ENCODE peak calls at places on chromosomes 6 and 20, in five cellular contexts. O is HCT116, E is SK-N-SH, D is K562, G is GM12878. H is an unnamed sample.

GRCh38 chr6:49839162-49839561 is 27.2 kb downstream of the CRISP1 start:
- DNase-seq in D (no peak), E (no peak), O (no peak), G (no peak), H (no peak)

GRCh38 chr6:33205172-33206026 is 944 bp downstream of the HSD17B8 start:
- DNase-seq in O (peak; percentile 55), D (peak; percentile 68), E (peak; percentile 42), G (no peak), H (no peak)

GRCh38 chr6:37036146-37036545 is 30.7 kb downstream of the FGD2 start:
- DNase-seq in D (no peak), O (no peak), G (no peak), E (no peak), H (no peak)

GRCh38 chr6:134477991-134478635 is 160.2 kb upstream of the SGK1 start:
- DNase-seq in E (no peak), O (no peak), G (no peak), D (no peak), H (no peak)

GRCh38 chr20:63484236-63484635 is 11.8 kb upstream of the KCNQ2 start:
- DNase-seq in D (no peak), E (no peak), O (no peak), G (no peak), H (no peak)

GRCh38 chr6:135901776-135902524 is 50.4 kb downstream of the PDE7B start:
- DNase-seq in D (no peak), E (no peak), G (no peak), O (no peak), H (no peak)

GRCh38 chr6:18183736-18184135 is 28.5 kb downstream of the KDM1B start:
- DNase-seq in O (no peak), E (no peak), G (no peak), D (no peak), H (no peak)

GRCh38 chr20:41776450-41776849 is 158.3 kb upstream of the CHD6 start:
- DNase-seq in E (no peak), G (no peak), D (no peak), O (no peak), H (no peak)

GRCh38 chr6:22413681-22414305 is 117.0 kb upstream of the PRL start:
- DNase-seq in D (no peak), O (no peak), E (no peak), G (no peak), H (no peak)

GRCh38 chr6:13371421-13372072 is 43.2 kb upstream of the TBC1D7 start:
- DNase-seq in O (no peak), D (no peak), E (peak; percentile 43), G (no peak), H (no peak)

GRCh38 chr20:16434087-16434664 is 139.1 kb downstream of the KIF16B start:
- DNase-seq in G (peak; percentile 63), E (peak; percentile 46), O (peak; percentile 45), D (peak; percentile 44), H (peak; percentile 75)

GRCh38 chr6:157962601-157963084 is 19.0 kb upstream of the SYNJ2 start:
- DNase-seq in E (no peak), G (no peak), D (peak; percentile 69), O (no peak), H (no peak)

GRCh38 chr6:25699649-25700048 is 47.6 kb downstream of the SCGN start:
- DNase-seq in G (no peak), O (no peak), E (no peak), D (peak; percentile 47), H (no peak)

GRCh38 chr6:25703005-25703404 is 51.0 kb downstream of the SCGN start:
- DNase-seq in G (no peak), E (no peak), D (no peak), O (no peak), H (peak; percentile 66)

GRCh38 chr6:25700841-25701240 is 48.8 kb downstream of the SCGN start:
- DNase-seq in E (no peak), O (no peak), G (no peak), D (no peak), H (no peak)

GRCh38 chr6:25698631-25699030 is 46.6 kb downstream of the SCGN start:
- DNase-seq in O (no peak), E (no peak), G (no peak), D (peak; percentile 53), H (no peak)

GRCh38 chr6:25701807-25702206 is 49.8 kb downstream of the SCGN start:
- DNase-seq in E (no peak), G (no peak), O (no peak), D (no peak), H (no peak)
- TF ChIP-seq ZBTB33 in E (no peak), G (no peak), O (no peak), D (no peak), H (no peak)

DNA sequence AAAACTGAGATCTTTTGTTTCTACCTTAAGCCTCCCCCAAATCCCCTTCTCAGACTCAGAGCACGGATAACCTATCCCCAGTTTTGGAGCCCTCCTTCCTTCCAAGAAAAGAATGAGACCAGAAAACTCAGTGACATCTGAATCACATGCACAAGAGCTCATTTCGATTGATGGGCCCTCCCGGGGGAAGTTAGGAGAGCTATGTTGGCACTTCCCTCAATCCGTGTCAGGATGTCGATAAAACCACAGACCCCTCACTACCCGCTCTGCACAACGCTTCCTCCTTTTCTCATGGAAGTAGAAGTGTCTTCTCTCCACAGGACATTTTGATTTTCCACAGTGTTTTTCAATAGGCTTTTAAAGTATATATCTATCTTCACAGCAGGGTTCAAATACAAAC is 332.4 kb downstream of the HACE1 start:
- DNase-seq in D (no peak), E (no peak), G (no peak), O (no peak), H (no peak)
- TF ChIP-seq ZBTB33 in D (no peak), E (no peak), G (no peak), O (no peak), H (no peak)

GRCh38 chr6:52164319-52165094 is 21.7 kb upstream of the IL17A start:
- DNase-seq in G (no peak), E (no peak), D (peak; percentile 12), O (no peak), H (no peak)
- TF ChIP-seq ZBTB33 in G (no peak), E (no peak), D (no peak), O (no peak), H (no peak)

GRCh38 chr6:169812257-169812644 is 60.8 kb downstream of the ERMARD start:
- DNase-seq in G (no peak), O (no peak), E (no peak), D (no peak), H (no peak)
- TF ChIP-seq ZBTB33 in G (no peak), O (no peak), E (no peak), D (no peak), H (no peak)

H was measured in HepG2.